ENCODE peak calls at places on chromosomes 5 and 9, in ten cellular contexts. B, Z, Y, H, L, V, W, N, D and K are unnamed samples.

GRCh38 chr9:133677126-133678010 is 41.2 kb downstream of the DBH start:
- DNase-seq in H (no peak), N (no peak), Y (no peak), B (no peak), D (no peak), Z (no peak), L (no peak), V (peak; percentile 51), W (no peak), K (no peak)

GRCh38 chr9:122126340-122127333 is 32.9 kb downstream of the NDUFA8 start:
- DNase-seq in L (no peak), W (peak; percentile 49), V (no peak), Y (no peak), D (no peak), Z (no peak), H (no peak), N (peak; percentile 66), B (no peak), K (no peak)

GRCh38 chr5:125256296-125256695 is 509.9 kb upstream of the ZNF608 start:
- DNase-seq in V (no peak), Y (no peak), B (no peak), Z (no peak), W (no peak), L (no peak), N (no peak), H (no peak), D (no peak), K (no peak)

GRCh38 chr9:133113163-133113927 is 7.7 kb downstream of the RALGDS start:
- DNase-seq in Z (no peak), D (no peak), N (peak; percentile 66), V (no peak), W (no peak), H (no peak), B (no peak), Y (no peak), L (no peak), K (no peak)

GRCh38 chr5:138662599-138662998 is 87.4 kb upstream of the HSPA9 start:
- DNase-seq in D (peak; percentile 26), Y (no peak), H (no peak), W (peak; percentile 24), B (no peak), N (no peak), Z (no peak), V (no peak), L (no peak), K (peak; percentile 43)

GRCh38 chr5:155082401-155082800 is 68.8 kb downstream of the KIF4B start:
- DNase-seq in V (no peak), D (peak; percentile 54), Y (no peak), B (no peak), N (peak; percentile 76), L (no peak), H (no peak), W (no peak), Z (no peak), K (no peak)

GRCh38 chr5:42799241-42799608 is 12.5 kb downstream of the SELENOP start:
- DNase-seq in N (no peak), Z (no peak), D (no peak), B (no peak), L (no peak), V (no peak), W (no peak), Y (no peak), H (no peak), K (no peak)

GRCh38 chr9:81477669-81478068 is 211.7 kb downstream of the TLE1 start:
- DNase-seq in L (no peak), D (no peak), H (no peak), Y (no peak), N (peak; percentile 84), W (no peak), Z (no peak), B (no peak), V (no peak), K (no peak)

GRCh38 chr9:36842560-36843530 is 191.2 kb downstream of the PAX5 start:
- DNase-seq in Z (no peak), B (no peak), L (no peak), V (no peak), N (no peak), W (no peak), H (no peak), D (no peak), Y (no peak), K (no peak)

GRCh38 chr9:127039492-127039891 is 82.9 kb downstream of the ANGPTL2 start:
- DNase-seq in V (no peak), Y (no peak), W (no peak), Z (no peak), B (no peak), N (no peak), D (no peak), H (no peak), L (no peak), K (no peak)

GRCh38 chr9:28093141-28093540 is 519.9 kb upstream of the C9orf72 start:
- DNase-seq in Z (no peak), D (no peak), Y (no peak), V (no peak), H (no peak), B (no peak), L (no peak), W (no peak), N (no peak), K (no peak)

GRCh38 chr5:72392326-72392733 is 72.2 kb downstream of the PTCD2 start:
- DNase-seq in Z (no peak), D (peak; percentile 77), L (no peak), N (peak; percentile 68), B (no peak), H (no peak), V (no peak), W (no peak), Y (no peak), K (no peak)

GRCh38 chr5:125485003-125485641 is 738.7 kb upstream of the ZNF608 start:
- DNase-seq in N (peak; percentile 99), Y (no peak), Z (no peak), H (peak; percentile 97), B (no peak), L (no peak), W (no peak), D (peak; percentile 99), V (no peak), K (no peak)

GRCh38 chr5:60722416-60722815 is 22.4 kb upstream of the DEPDC1B start:
- DNase-seq in L (no peak), H (peak; percentile 84), N (no peak), W (no peak), D (no peak), V (no peak), Z (no peak), Y (no peak), B (no peak), K (no peak)

GRCh38 chr9:3909966-3910650 is 384.3 kb upstream of the RFX3 start:
- DNase-seq in H (no peak), D (no peak), Y (no peak), L (no peak), V (no peak), Z (no peak), N (peak; percentile 25), B (no peak), W (no peak), K (no peak)

GRCh38 chr9:33329996-33330395 is 39.7 kb downstream of the NFX1 start:
- DNase-seq in W (no peak), Y (no peak), N (peak; percentile 10), H (no peak), V (no peak), L (no peak), B (no peak), D (peak; percentile 54), Z (no peak), K (no peak)

GRCh38 chr5:1877434-1878049 is 5.2 kb downstream of the IRX4 start:
- DNase-seq in H (no peak), V (no peak), N (no peak), Z (no peak), Y (no peak), D (no peak), W (no peak), B (no peak), L (no peak), K (no peak)

GRCh38 chr5:82396871-82397514 is 118.8 kb upstream of the RPS23 start:
- DNase-seq in N (peak; percentile 100), L (no peak), Y (no peak), W (no peak), D (peak; percentile 99), B (no peak), V (no peak), H (no peak), Z (no peak), K (no peak)

GRCh38 chr5:53877243-53877642 is 316.8 kb downstream of the NDUFS4 start:
- DNase-seq in D (no peak), B (no peak), H (no peak), V (no peak), Z (no peak), L (no peak), Y (no peak), N (peak; percentile 85), W (no peak), K (no peak)

GRCh38 chr9:36940881-36941280 is 93.2 kb downstream of the PAX5 start:
- DNase-seq in B (no peak), Z (no peak), L (no peak), Y (no peak), D (no peak), V (no peak), W (no peak), N (no peak), H (no peak), K (no peak)

GRCh38 chr5:17000296-17000939 is 64.3 kb upstream of the MYO10 start:
- DNase-seq in Z (no peak), D (peak; percentile 84), H (no peak), N (peak; percentile 98), B (no peak), Y (no peak), W (no peak), V (no peak), L (no peak), K (no peak)

GRCh38 chr5:132426525-132427138 is 57.1 kb downstream of the SLC22A5 start:
- DNase-seq in Y (no peak), W (no peak), D (peak; percentile 95), V (peak; percentile 43), L (no peak), H (no peak), Z (no peak), N (peak; percentile 95), B (peak; percentile 52), K (peak; percentile 79)

GRCh38 chr9:87725356-87725899 is 491 bp upstream of the CTSL start:
- DNase-seq in Y (no peak), L (no peak), H (no peak), D (no peak), W (peak; percentile 67), V (no peak), Z (peak; percentile 37), B (no peak), N (peak; percentile 44), K (no peak)

GRCh38 chr5:155064580-155064979 is 51.0 kb downstream of the KIF4B start:
- DNase-seq in D (no peak), H (no peak), Y (no peak), N (no peak), B (no peak), W (no peak), V (no peak), L (no peak), Z (no peak), K (no peak)

GRCh38 chr9:120999317-120999716 is 50.8 kb downstream of the C5 start:
- DNase-seq in W (no peak), L (no peak), Y (no peak), H (no peak), D (no peak), V (no peak), B (no peak), Z (no peak), N (no peak), K (no peak)

GRCh38 chr5:98541641-98542040 is 231.8 kb upstream of the RGMB start:
- DNase-seq in L (no peak), Z (no peak), H (no peak), B (no peak), Y (no peak), W (no peak), N (no peak), D (no peak), V (no peak), K (no peak)

GRCh38 chr9:77475641-77476473 is 172.3 kb downstream of the GNA14 start:
- DNase-seq in L (no peak), Y (no peak), Z (no peak), D (no peak), B (no peak), V (no peak), W (no peak), H (no peak), N (peak; percentile 82), K (peak; percentile 66)

GRCh38 chr5:4363045-4363444 is 767.4 kb downstream of the IRX1 start:
- DNase-seq in Z (no peak), L (no peak), H (no peak), Y (no peak), D (no peak), W (no peak), V (no peak), N (no peak), B (no peak), K (no peak)